ENCODE peak calls at places on chromosomes 2 and 18, in nine cellular contexts. M is naive thymus-derived CD4-positive, alpha-beta T cell; F is stomach; T is sigmoid colon; B is adrenal gland; H is A549; A is IMR-90; L is endothelial cell of umbilical vein; J is tibial artery. Y is an unnamed sample. For H3K4me1, the result is how much of the 10 kb centered on the place peaks cover.

GRCh38 chr2:58845011-58845410 is 603.9 kb upstream of the FANCL start:
- DNase-seq in A (no peak), J (no peak), L (no peak), H (no peak), M (no peak), B (no peak), T (no peak), F (no peak), Y (no peak)

GRCh38 chr2:195820373-195820772 is 163.3 kb downstream of the SLC39A10 start:
- DNase-seq in T (no peak), A (peak), M (no peak), J (no peak), H (no peak), L (peak), F (no peak), B (no peak), Y (no peak)

GRCh38 chr2:100615471-100615870 is 52.7 kb downstream of the PDCL3 start:
- DNase-seq in F (no peak), A (no peak), L (no peak), M (no peak), H (no peak), T (no peak), J (no peak), B (peak), Y (no peak)

GRCh38 chr18:39842042-39842791 is 2112.8 kb upstream of the PIK3C3 start:
- DNase-seq in A (no peak), T (no peak), H (no peak), L (peak), J (no peak), B (no peak), M (no peak), F (no peak), Y (no peak)

GRCh38 chr2:43942001-43942400 is 53.8 kb downstream of the LRPPRC start:
- DNase-seq in M (no peak), H (no peak), B (no peak), L (no peak), T (no peak), J (no peak), A (peak), F (no peak), Y (no peak)

GRCh38 chr2:141317986-141318385 is 812.8 kb downstream of the LRP1B start:
- DNase-seq in T (no peak), F (no peak), M (no peak), B (no peak), H (peak), L (no peak), A (peak), J (no peak), Y (no peak)

GRCh38 chr2:20113986-20114938 is 62.8 kb upstream of the LAPTM4A start:
- DNase-seq in A (no peak), M (no peak), H (no peak), F (no peak), J (no peak), B (no peak), T (no peak), L (peak), Y (no peak)

GRCh38 chr2:172253190-172254052 is 150.7 kb upstream of the DLX2 start:
- DNase-seq in A (peak), M (no peak), J (peak), H (peak), F (peak), L (peak), T (no peak), B (peak), Y (peak)

GRCh38 chr18:23893653-23894052 is 120.9 kb upstream of the TTC39C start:
- DNase-seq in J (no peak), L (no peak), A (no peak), F (no peak), B (no peak), M (no peak), H (no peak), T (no peak), Y (no peak)

GRCh38 chr18:69943021-69943420 is 4.7 kb downstream of the CD226 start:
- DNase-seq in M (no peak), J (no peak), H (no peak), L (no peak), A (no peak), F (no peak), B (no peak), T (no peak), Y (no peak)

GRCh38 chr18:69947361-69948106 is at the start of gene CD226:
- DNase-seq in A (no peak), H (no peak), J (no peak), L (no peak), B (no peak), F (no peak), T (no peak), M (peak), Y (no peak)

GRCh38 chr18:69944434-69944833 is 3.2 kb downstream of the CD226 start:
- DNase-seq in H (no peak), F (no peak), J (no peak), B (no peak), A (no peak), L (no peak), M (no peak), T (no peak), Y (no peak)

GRCh38 chr18:69946608-69947155 is 991 bp downstream of the CD226 start:
- DNase-seq in T (no peak), A (no peak), F (no peak), J (no peak), B (no peak), M (no peak), L (no peak), H (no peak), Y (no peak)

DNA sequence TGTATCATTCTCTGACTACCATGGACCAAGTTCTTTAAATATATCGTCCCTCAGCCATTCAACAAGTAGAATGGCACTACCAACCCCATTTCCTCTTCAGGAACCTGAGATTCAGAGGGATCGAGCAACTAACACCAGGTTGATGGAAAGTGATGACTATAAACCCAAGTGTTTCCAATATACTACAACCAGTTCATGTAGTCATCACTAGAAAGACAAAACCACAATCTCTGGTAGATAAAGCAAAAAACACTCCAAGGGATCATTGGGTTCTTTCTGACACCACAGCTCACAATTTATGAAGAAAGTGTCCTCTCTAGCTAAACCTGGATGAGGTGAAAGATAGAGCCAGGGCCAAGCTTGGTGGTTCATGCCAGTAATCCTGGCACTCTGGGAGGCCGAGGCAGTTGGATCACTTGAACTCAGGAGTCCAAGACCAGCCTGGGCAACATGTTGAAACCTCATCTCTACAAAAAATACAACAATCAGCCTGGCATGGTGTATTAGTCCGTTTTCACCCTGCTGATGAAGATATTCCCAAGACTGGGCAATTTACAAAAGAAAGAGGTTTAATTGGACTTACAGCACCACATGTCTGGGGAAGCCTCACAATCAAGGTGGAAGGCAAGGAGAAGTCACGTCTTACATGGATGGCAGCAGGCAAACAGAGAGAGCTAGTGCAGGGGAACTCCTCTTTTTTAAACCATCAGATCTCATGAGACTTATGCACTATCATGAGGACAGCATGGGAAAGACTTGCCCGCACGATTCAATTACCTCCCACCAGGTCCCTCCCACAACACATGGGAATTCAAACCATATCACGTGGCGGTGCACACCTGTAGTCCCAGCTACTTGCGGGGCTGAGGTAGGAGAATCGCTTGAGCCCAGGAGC is 2.2 kb downstream of the CD226 start:
- DNase-seq in H (no peak), A (no peak), F (no peak), J (no peak), B (no peak), T (no peak), M (no peak), L (no peak), Y (no peak)
- H3K4me3 ChIP-seq in H (no peak), A (no peak), F (no peak), J (no peak), B (no peak), T (no peak), M (peak), L (no peak), Y (no peak)

DNA sequence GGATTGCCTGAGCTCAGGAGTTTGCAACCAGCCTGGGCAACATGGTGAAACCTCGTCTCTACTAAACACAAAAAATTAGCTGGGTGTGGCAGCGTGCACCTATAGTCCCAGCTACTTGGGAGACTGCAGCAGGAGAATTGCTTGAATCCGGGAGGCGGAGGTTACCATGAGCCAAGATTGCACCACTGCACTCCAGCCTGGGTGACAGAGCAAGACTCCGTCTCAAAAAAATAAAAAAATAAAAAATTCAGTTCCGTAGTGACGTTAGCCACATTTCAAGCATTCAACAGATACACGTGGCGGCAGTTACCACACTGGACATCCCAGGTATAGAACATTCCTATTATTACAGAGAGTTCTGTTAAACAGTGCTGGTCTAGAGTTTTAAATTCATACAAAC is 4.5 kb downstream of the KANSL3 start:
- DNase-seq in A (no peak), B (no peak), L (no peak), F (no peak), H (no peak), T (no peak), M (no peak), J (no peak), Y (no peak)
- H3K4me1 ChIP-seq in A (under half), B (under half), L (under half), F (under half), H (under half), T (under half), M (under half), J (half or more), Y (under half)

DNA sequence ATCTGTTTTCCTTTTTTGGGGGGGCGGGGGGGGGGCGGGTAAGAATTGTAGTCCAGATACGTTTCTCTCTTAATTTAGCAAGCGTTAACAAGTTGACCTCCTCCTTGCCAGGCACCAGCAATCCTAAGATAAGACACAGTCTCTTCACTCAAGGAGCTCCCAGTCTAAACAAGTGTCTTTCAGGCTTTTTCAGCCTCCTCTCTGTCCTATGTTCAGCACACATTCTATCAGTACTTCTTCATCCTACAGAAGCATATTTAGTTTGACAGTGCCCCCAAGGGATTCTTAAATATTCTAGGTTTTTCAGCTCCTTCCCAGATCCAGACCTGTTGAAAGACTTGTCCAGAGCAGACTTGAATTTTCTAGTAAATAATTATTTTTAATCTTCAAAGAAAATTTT is 2.7 kb downstream of the PPP1CB start:
- DNase-seq in H (peak), A (peak), M (no peak), L (no peak), F (no peak), B (no peak), T (no peak), J (no peak), Y (peak)
- H3K4me3 ChIP-seq in H (peak), A (peak), M (no peak), L (no peak), F (peak), B (no peak), T (peak), J (peak), Y (no peak)

DNA sequence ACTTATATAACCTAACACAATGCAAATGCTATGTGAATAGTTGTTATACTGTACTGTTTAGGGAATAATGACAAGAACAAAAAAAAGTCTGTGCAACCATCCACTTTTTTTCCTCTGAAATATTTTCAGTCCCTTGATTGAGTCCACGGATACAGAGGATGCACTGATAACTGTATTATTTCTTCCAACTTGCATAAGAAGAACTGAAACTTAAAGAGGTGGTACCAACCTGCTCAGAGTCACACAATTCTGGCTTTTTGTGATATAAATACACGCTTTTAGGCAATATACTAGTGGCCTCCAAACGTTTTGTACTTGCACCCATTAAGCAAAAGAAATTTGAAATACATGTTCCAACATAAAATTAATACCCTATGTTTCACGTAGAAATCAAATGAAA is 1.3 kb downstream of the SMC6 start:
- DNase-seq in M (no peak), H (no peak), F (no peak), B (no peak), A (no peak), L (peak), J (no peak), T (no peak), Y (no peak)
- H3K4me1 ChIP-seq in M (under half), H (half or more), F (under half), B (under half), A (under half), L (under half), J (under half), T (under half), Y (under half)

DNA sequence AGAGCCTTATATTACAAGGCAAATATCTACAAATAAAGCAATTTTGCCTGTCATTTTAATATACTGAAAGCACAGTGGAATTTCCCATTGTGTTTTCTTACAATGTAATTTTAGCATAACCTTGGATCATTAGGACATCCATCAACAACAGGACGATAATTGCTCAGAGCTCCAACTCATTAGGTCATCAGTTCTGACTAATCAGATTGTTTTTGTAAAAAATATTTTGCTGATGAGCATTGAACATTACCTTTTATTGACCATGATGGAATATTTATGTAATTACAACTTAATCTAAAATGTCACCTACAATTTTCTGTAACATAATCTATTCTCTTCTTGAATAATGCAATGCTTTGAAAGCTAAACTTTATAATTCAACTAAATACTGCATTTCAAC is 215.3 kb upstream of the DSEL start:
- DNase-seq in B (no peak), T (no peak), F (no peak), H (no peak), L (peak), A (peak), M (no peak), J (no peak), Y (peak)
- H3K4me3 ChIP-seq in B (no peak), T (no peak), F (no peak), H (no peak), L (no peak), A (no peak), M (no peak), J (no peak), Y (no peak)

GRCh38 chr18:58268849-58269248 is 224.8 kb downstream of the NEDD4L start:
- DNase-seq in F (no peak), T (no peak), L (peak), M (no peak), B (peak), A (peak), H (peak), J (no peak), Y (no peak)
- H3K4me1 ChIP-seq in F (under half), T (under half), L (under half), M (under half), B (under half), A (under half), H (under half), J (under half), Y (under half)

GRCh38 chr2:113277474-113278072 is 1.1 kb downstream of the PAX8 start:
- DNase-seq in B (no peak), L (no peak), A (no peak), M (no peak), F (no peak), H (no peak), J (no peak), T (no peak), Y (no peak)
- H3K4me3 ChIP-seq in B (no peak), L (no peak), A (no peak), M (no peak), F (peak), H (no peak), J (no peak), T (no peak), Y (no peak)

DNA sequence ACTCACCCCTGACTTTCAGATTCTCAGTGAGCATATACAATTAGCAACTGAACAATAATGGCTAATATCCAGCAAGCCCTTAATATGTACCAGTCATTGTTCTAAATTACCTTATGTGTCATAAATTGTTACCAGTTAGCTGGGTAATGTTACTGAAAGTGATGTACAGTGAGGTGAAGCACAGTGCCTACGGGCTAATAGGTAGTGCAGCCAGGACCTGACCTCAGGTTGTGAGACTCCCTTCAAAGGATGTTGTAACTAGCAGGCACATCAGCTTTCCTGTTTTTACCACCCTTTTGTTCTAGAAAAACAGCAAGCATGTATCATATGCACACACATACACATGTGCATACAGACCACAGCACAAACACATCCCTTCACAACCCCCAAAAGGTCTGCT is 258.3 kb downstream of the PHLPP1 start:
- DNase-seq in M (no peak), L (no peak), J (no peak), T (no peak), B (no peak), H (no peak), F (no peak), A (no peak), Y (no peak)
- H3K4me1 ChIP-seq in M (under half), L (under half), J (under half), T (under half), B (under half), H (under half), F (under half), A (under half), Y (under half)

DNA sequence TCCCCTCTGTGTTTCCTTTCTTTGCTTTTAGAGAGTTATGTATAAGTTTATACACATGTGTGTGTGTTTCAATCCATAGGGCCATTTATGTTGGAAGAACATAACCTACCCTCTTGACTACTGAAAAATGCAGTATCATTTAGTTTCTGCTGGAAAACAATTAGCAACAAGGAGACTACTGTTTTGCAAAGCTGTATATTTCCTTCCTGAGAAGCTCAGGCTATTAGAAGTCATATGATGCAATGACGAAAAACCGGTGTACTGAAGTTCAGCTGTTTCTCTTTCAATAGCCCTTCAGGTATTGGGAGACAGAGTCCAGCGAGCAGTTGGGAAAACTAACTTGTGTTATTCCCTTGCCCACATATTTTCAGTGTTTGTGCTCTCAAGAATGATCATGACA is 447.7 kb upstream of the GYPC start:
- DNase-seq in L (no peak), A (no peak), T (no peak), J (no peak), H (no peak), F (no peak), M (no peak), B (no peak), Y (no peak)
- H3K4me3 ChIP-seq in L (no peak), A (no peak), T (no peak), J (no peak), H (no peak), F (no peak), M (no peak), B (no peak), Y (no peak)